ENCODE peak calls at places on chromosome 6, in nine cellular contexts. One of them, this sample, is unnamed.

GRCh38 chr6:150395388-150396009 is 26.7 kb downstream of the IYD start:
- DNase-seq in AG08395: peak; percentile 70
- DNase-seq in stimulated activated naive CD8-positive, alpha-beta T cell treated with anti-CD3 and anti-CD28 coated beads, Interleukin-15, Interleukin-2, amounts not matched to agents 100 U/mL and 50 U/mL, for 24 hours: peak; percentile 32
- DNase-seq in GM23248: peak; percentile 80
- DNase-seq in activated T-helper 2 cell treated with anti-CD3 and anti-CD28 coated beads, Interferon-gamma antibody, Interleukin-2, Interleukin-4, amounts not matched to agents 10 μg/mL and 5 μg/mL and 100 μg/mL, durations not matched to agents 14 hours and 24 hours and 36 hours: peak; percentile 20
- DNase-seq in head of caudate nucleus: peak; percentile 49
- DNase-seq in fibroblast of mammary gland: peak; percentile 58
- DNase-seq in non-pigmented ciliary epithelial cell: no peak
- DNase-seq in Ammon's horn: peak; percentile 78
- DNase-seq in this sample: peak; percentile 28

GRCh38 chr6:163260111-163260895 is 154.2 kb upstream of the QKI start:
- DNase-seq in AG08395: no peak
- DNase-seq in stimulated activated naive CD8-positive, alpha-beta T cell treated with anti-CD3 and anti-CD28 coated beads, Interleukin-15, Interleukin-2, amounts not matched to agents 100 U/mL and 50 U/mL, for 24 hours: no peak
- DNase-seq in GM23248: peak; percentile 15
- DNase-seq in activated T-helper 2 cell treated with anti-CD3 and anti-CD28 coated beads, Interferon-gamma antibody, Interleukin-2, Interleukin-4, amounts not matched to agents 10 μg/mL and 5 μg/mL and 100 μg/mL, durations not matched to agents 14 hours and 24 hours and 36 hours: no peak
- DNase-seq in head of caudate nucleus: peak; percentile 80
- DNase-seq in fibroblast of mammary gland: peak; percentile 15
- DNase-seq in non-pigmented ciliary epithelial cell: no peak
- DNase-seq in Ammon's horn: peak; percentile 86
- DNase-seq in this sample: peak; percentile 33

GRCh38 chr6:163705923-163706322 is 291.4 kb downstream of the QKI start:
- DNase-seq in AG08395: no peak
- DNase-seq in stimulated activated naive CD8-positive, alpha-beta T cell treated with anti-CD3 and anti-CD28 coated beads, Interleukin-15, Interleukin-2, amounts not matched to agents 100 U/mL and 50 U/mL, for 24 hours: no peak
- DNase-seq in GM23248: no peak
- DNase-seq in activated T-helper 2 cell treated with anti-CD3 and anti-CD28 coated beads, Interferon-gamma antibody, Interleukin-2, Interleukin-4, amounts not matched to agents 10 μg/mL and 5 μg/mL and 100 μg/mL, durations not matched to agents 14 hours and 24 hours and 36 hours: no peak
- DNase-seq in head of caudate nucleus: no peak
- DNase-seq in fibroblast of mammary gland: no peak
- DNase-seq in non-pigmented ciliary epithelial cell: no peak
- DNase-seq in Ammon's horn: no peak
- DNase-seq in this sample: no peak

GRCh38 chr6:135667694-135668455 is 170.3 kb upstream of the AHI1 start:
- DNase-seq in AG08395: peak; percentile 65
- DNase-seq in stimulated activated naive CD8-positive, alpha-beta T cell treated with anti-CD3 and anti-CD28 coated beads, Interleukin-15, Interleukin-2, amounts not matched to agents 100 U/mL and 50 U/mL, for 24 hours: no peak
- DNase-seq in GM23248: peak; percentile 67
- DNase-seq in activated T-helper 2 cell treated with anti-CD3 and anti-CD28 coated beads, Interferon-gamma antibody, Interleukin-2, Interleukin-4, amounts not matched to agents 10 μg/mL and 5 μg/mL and 100 μg/mL, durations not matched to agents 14 hours and 24 hours and 36 hours: no peak
- DNase-seq in head of caudate nucleus: no peak
- DNase-seq in fibroblast of mammary gland: peak; percentile 52
- DNase-seq in non-pigmented ciliary epithelial cell: no peak
- DNase-seq in Ammon's horn: peak; percentile 18
- DNase-seq in this sample: no peak

GRCh38 chr6:36346486-36346885 is 9.8 kb upstream of the BNIP5 start:
- DNase-seq in AG08395: no peak
- DNase-seq in stimulated activated naive CD8-positive, alpha-beta T cell treated with anti-CD3 and anti-CD28 coated beads, Interleukin-15, Interleukin-2, amounts not matched to agents 100 U/mL and 50 U/mL, for 24 hours: no peak
- DNase-seq in GM23248: no peak
- DNase-seq in activated T-helper 2 cell treated with anti-CD3 and anti-CD28 coated beads, Interferon-gamma antibody, Interleukin-2, Interleukin-4, amounts not matched to agents 10 μg/mL and 5 μg/mL and 100 μg/mL, durations not matched to agents 14 hours and 24 hours and 36 hours: no peak
- DNase-seq in head of caudate nucleus: no peak
- DNase-seq in fibroblast of mammary gland: no peak
- DNase-seq in non-pigmented ciliary epithelial cell: no peak
- DNase-seq in Ammon's horn: no peak
- DNase-seq in this sample: no peak

GRCh38 chr6:27577922-27578321 is 105.0 kb upstream of the ZNF184 start:
- DNase-seq in AG08395: no peak
- DNase-seq in stimulated activated naive CD8-positive, alpha-beta T cell treated with anti-CD3 and anti-CD28 coated beads, Interleukin-15, Interleukin-2, amounts not matched to agents 100 U/mL and 50 U/mL, for 24 hours: no peak
- DNase-seq in GM23248: no peak
- DNase-seq in activated T-helper 2 cell treated with anti-CD3 and anti-CD28 coated beads, Interferon-gamma antibody, Interleukin-2, Interleukin-4, amounts not matched to agents 10 μg/mL and 5 μg/mL and 100 μg/mL, durations not matched to agents 14 hours and 24 hours and 36 hours: no peak
- DNase-seq in head of caudate nucleus: no peak
- DNase-seq in fibroblast of mammary gland: no peak
- DNase-seq in non-pigmented ciliary epithelial cell: no peak
- DNase-seq in Ammon's horn: no peak
- DNase-seq in this sample: no peak

GRCh38 chr6:152552616-152553209 is 84.4 kb downstream of the SYNE1 start:
- DNase-seq in AG08395: peak; percentile 70
- DNase-seq in stimulated activated naive CD8-positive, alpha-beta T cell treated with anti-CD3 and anti-CD28 coated beads, Interleukin-15, Interleukin-2, amounts not matched to agents 100 U/mL and 50 U/mL, for 24 hours: peak; percentile 29
- DNase-seq in GM23248: peak; percentile 76
- DNase-seq in activated T-helper 2 cell treated with anti-CD3 and anti-CD28 coated beads, Interferon-gamma antibody, Interleukin-2, Interleukin-4, amounts not matched to agents 10 μg/mL and 5 μg/mL and 100 μg/mL, durations not matched to agents 14 hours and 24 hours and 36 hours: peak; percentile 11
- DNase-seq in head of caudate nucleus: peak; percentile 47
- DNase-seq in fibroblast of mammary gland: peak; percentile 77
- DNase-seq in non-pigmented ciliary epithelial cell: no peak
- DNase-seq in Ammon's horn: peak; percentile 68
- DNase-seq in this sample: peak; percentile 59

GRCh38 chr6:113833537-113833936 is 23.6 kb upstream of the MARCKS start:
- DNase-seq in AG08395: peak; percentile 46
- DNase-seq in stimulated activated naive CD8-positive, alpha-beta T cell treated with anti-CD3 and anti-CD28 coated beads, Interleukin-15, Interleukin-2, amounts not matched to agents 100 U/mL and 50 U/mL, for 24 hours: no peak
- DNase-seq in GM23248: peak; percentile 86
- DNase-seq in activated T-helper 2 cell treated with anti-CD3 and anti-CD28 coated beads, Interferon-gamma antibody, Interleukin-2, Interleukin-4, amounts not matched to agents 10 μg/mL and 5 μg/mL and 100 μg/mL, durations not matched to agents 14 hours and 24 hours and 36 hours: no peak
- DNase-seq in head of caudate nucleus: no peak
- DNase-seq in fibroblast of mammary gland: peak; percentile 91
- DNase-seq in non-pigmented ciliary epithelial cell: no peak
- DNase-seq in Ammon's horn: no peak
- DNase-seq in this sample: no peak

GRCh38 chr6:31037692-31038091 is 27.4 kb downstream of the MUC22 start:
- DNase-seq in AG08395: peak; percentile 82
- DNase-seq in stimulated activated naive CD8-positive, alpha-beta T cell treated with anti-CD3 and anti-CD28 coated beads, Interleukin-15, Interleukin-2, amounts not matched to agents 100 U/mL and 50 U/mL, for 24 hours: no peak
- DNase-seq in GM23248: peak; percentile 89
- DNase-seq in activated T-helper 2 cell treated with anti-CD3 and anti-CD28 coated beads, Interferon-gamma antibody, Interleukin-2, Interleukin-4, amounts not matched to agents 10 μg/mL and 5 μg/mL and 100 μg/mL, durations not matched to agents 14 hours and 24 hours and 36 hours: no peak
- DNase-seq in head of caudate nucleus: no peak
- DNase-seq in fibroblast of mammary gland: peak; percentile 22
- DNase-seq in non-pigmented ciliary epithelial cell: peak; percentile 45
- DNase-seq in Ammon's horn: peak; percentile 29
- DNase-seq in this sample: no peak

GRCh38 chr6:151592449-151593169 is 98.8 kb downstream of the CCDC170 start:
- DNase-seq in AG08395: no peak
- DNase-seq in stimulated activated naive CD8-positive, alpha-beta T cell treated with anti-CD3 and anti-CD28 coated beads, Interleukin-15, Interleukin-2, amounts not matched to agents 100 U/mL and 50 U/mL, for 24 hours: no peak
- DNase-seq in GM23248: no peak
- DNase-seq in activated T-helper 2 cell treated with anti-CD3 and anti-CD28 coated beads, Interferon-gamma antibody, Interleukin-2, Interleukin-4, amounts not matched to agents 10 μg/mL and 5 μg/mL and 100 μg/mL, durations not matched to agents 14 hours and 24 hours and 36 hours: no peak
- DNase-seq in head of caudate nucleus: no peak
- DNase-seq in fibroblast of mammary gland: no peak
- DNase-seq in non-pigmented ciliary epithelial cell: no peak
- DNase-seq in Ammon's horn: no peak
- DNase-seq in this sample: no peak

This sample was measured in cerebellum.